ENCODE peak calls at places on chromosome 1, in nine cellular contexts. R, V, A, W, E, G, F, U and Y are unnamed samples.

GRCh38 chr1:109579044-109579443 is 30.6 kb downstream of the GNAI3 start:
- DNase-seq in E (no peak), W (no peak), V (peak; percentile 3), G (no peak), R (no peak), F (no peak), U (no peak), A (no peak), Y (no peak)

GRCh38 chr1:53369761-53370160 is 41.9 kb upstream of the LRP8 start:
- DNase-seq in V (no peak), E (no peak), G (peak; percentile 14), A (no peak), W (no peak), R (no peak), U (peak; percentile 68), F (no peak), Y (no peak)

GRCh38 chr1:232786845-232787455 is 18.3 kb upstream of the MAP10 start:
- DNase-seq in W (no peak), V (no peak), F (peak; percentile 26), A (no peak), U (no peak), E (no peak), G (no peak), R (no peak), Y (no peak)

GRCh38 chr1:42282024-42282579 is 52.9 kb downstream of the FOXJ3 start:
- DNase-seq in F (no peak), R (no peak), W (no peak), U (no peak), A (peak; percentile 60), G (no peak), E (no peak), V (no peak), Y (peak; percentile 64)

GRCh38 chr1:95022527-95022926 is 50.2 kb downstream of the ALG14 start:
- DNase-seq in E (no peak), G (no peak), F (no peak), V (no peak), A (no peak), R (no peak), U (no peak), W (no peak), Y (no peak)

GRCh38 chr1:29202584-29203340 is 21.1 kb upstream of the SRSF4 start:
- DNase-seq in E (peak; percentile 97), A (peak; percentile 97), U (peak; percentile 98), R (peak; percentile 90), V (peak; percentile 91), F (peak; percentile 74), G (peak; percentile 97), W (peak; percentile 95), Y (peak; percentile 98)

GRCh38 chr1:67833595-67833926 is 294 bp upstream of the GNG12 start:
- DNase-seq in W (no peak), E (peak; percentile 86), R (no peak), G (peak; percentile 36), F (no peak), A (no peak), U (no peak), V (no peak), Y (peak; percentile 79)

GRCh38 chr1:43671193-43671592 is 21.2 kb downstream of the KDM4A start:
- DNase-seq in V (no peak), E (no peak), R (no peak), F (no peak), W (peak; percentile 26), G (no peak), A (no peak), U (no peak), Y (peak; percentile 36)

GRCh38 chr1:161941726-161942125 is 81.9 kb downstream of the OLFML2B start:
- DNase-seq in U (no peak), V (no peak), F (no peak), G (no peak), W (no peak), E (no peak), A (no peak), R (no peak), Y (no peak)

GRCh38 chr1:244863491-244864252 is 671 bp downstream of the HNRNPU start:
- DNase-seq in E (peak; percentile 80), W (no peak), G (peak; percentile 36), R (no peak), U (peak; percentile 80), F (no peak), A (no peak), V (no peak), Y (no peak)

GRCh38 chr1:11335417-11336070 is 62.5 kb downstream of the UBIAD1 start:
- DNase-seq in A (no peak), F (no peak), W (no peak), U (no peak), V (no peak), E (no peak), G (no peak), R (no peak), Y (no peak)

GRCh38 chr1:17642169-17642568 is 102.7 kb downstream of the ARHGEF10L start:
- DNase-seq in E (no peak), F (no peak), U (no peak), W (no peak), G (no peak), R (no peak), A (no peak), V (no peak), Y (no peak)

GRCh38 chr1:193707271-193708015 is 521.0 kb upstream of the B3GALT2 start:
- DNase-seq in V (no peak), F (no peak), U (no peak), W (no peak), A (peak; percentile 92), G (no peak), R (no peak), E (no peak), Y (no peak)

GRCh38 chr1:208737922-208738321 is 493.7 kb upstream of the PLXNA2 start:
- DNase-seq in G (no peak), F (no peak), U (no peak), V (no peak), A (no peak), E (no peak), W (no peak), R (no peak), Y (no peak)

GRCh38 chr1:209790286-209791193 is 6.2 kb upstream of the C1orf74 start:
- DNase-seq in F (no peak), R (no peak), G (no peak), V (no peak), E (no peak), A (no peak), W (no peak), U (no peak), Y (no peak)

DNA sequence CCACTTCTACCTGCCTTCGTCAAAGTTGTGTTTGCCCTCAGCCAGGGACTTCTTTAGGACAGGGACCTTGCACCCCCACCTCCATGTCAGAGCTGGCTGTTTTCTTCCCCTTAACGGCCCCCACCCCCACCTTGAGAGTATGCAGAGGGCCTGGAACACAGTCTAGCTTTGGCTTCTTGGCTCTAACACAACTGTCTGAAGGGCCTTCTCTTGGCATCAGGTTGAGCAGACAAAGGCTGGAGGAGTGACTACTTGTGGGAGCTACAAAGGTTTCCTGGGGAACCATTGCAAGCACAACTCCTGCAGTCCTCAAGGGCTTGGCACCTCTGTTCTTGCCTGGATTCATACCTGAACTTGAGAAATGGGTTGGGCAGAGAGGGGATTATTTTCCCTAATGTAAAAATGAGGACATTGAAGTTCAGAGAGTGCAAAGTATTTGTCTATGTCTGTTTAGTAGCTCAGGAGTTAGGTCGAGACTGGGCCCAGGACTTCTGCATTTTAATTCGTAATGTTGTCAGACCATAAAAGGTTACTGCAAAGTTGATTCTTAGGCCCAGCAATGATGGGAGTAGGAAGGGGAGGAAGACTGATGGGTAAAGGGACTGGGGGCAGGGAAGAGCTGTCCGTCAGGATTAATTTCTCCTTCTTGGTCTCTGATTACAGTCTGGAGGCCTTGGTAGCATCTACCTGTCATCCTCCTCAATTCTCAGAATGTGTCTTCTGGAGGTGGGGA is 2.6 kb downstream of the CYP4B1 start:
- DNase-seq in W (no peak), G (no peak), A (no peak), E (no peak), R (no peak), F (no peak), U (no peak), V (no peak), Y (no peak)
- H3K4me3 ChIP-seq in W (no peak overlapping the region), G (peak overlapping the region; percentile 35), A (no peak overlapping the region), E (no peak overlapping the region), R (no peak overlapping the region), F (no peak overlapping the region), U (peak overlapping the region; percentile 50), V (no peak overlapping the region), Y (no peak overlapping the region)

GRCh38 chr1:156506450-156506849 is 5.9 kb upstream of the MEF2D start:
- DNase-seq in A (no peak), F (no peak), W (no peak), U (no peak), G (no peak), R (no peak), V (no peak), E (no peak), Y (no peak)

GRCh38 chr1:156504821-156505678 is 4.5 kb upstream of the MEF2D start:
- DNase-seq in E (peak; percentile 100), V (peak; percentile 100), A (peak; percentile 95), R (peak; percentile 92), F (peak; percentile 96), G (peak; percentile 100), U (peak; percentile 100), W (peak; percentile 99), Y (peak; percentile 100)

GRCh38 chr1:156504062-156504813 is 3.7 kb upstream of the MEF2D start:
- DNase-seq in E (peak; percentile 32), A (no peak), V (no peak), W (no peak), R (no peak), U (no peak), G (no peak), F (no peak), Y (peak; percentile 44)

GRCh38 chr1:156503672-156504055 is 3.1 kb upstream of the MEF2D start:
- DNase-seq in G (no peak), R (no peak), V (no peak), A (peak; percentile 36), F (no peak), W (no peak), U (no peak), E (no peak), Y (no peak)

GRCh38 chr1:156505679-156506298 is 5.2 kb upstream of the MEF2D start:
- DNase-seq in E (no peak), U (no peak), A (no peak), R (no peak), V (no peak), W (no peak), F (no peak), G (no peak), Y (no peak)
- H3K4me3 ChIP-seq in E (no peak overlapping the region), U (peak overlapping the region; percentile 32), A (no peak overlapping the region), R (peak overlapping the region; percentile 32), V (peak overlapping the region; percentile 65), W (peak overlapping the region; percentile 20), F (peak overlapping the region; percentile 33), G (no peak overlapping the region), Y (no peak overlapping the region)

DNA sequence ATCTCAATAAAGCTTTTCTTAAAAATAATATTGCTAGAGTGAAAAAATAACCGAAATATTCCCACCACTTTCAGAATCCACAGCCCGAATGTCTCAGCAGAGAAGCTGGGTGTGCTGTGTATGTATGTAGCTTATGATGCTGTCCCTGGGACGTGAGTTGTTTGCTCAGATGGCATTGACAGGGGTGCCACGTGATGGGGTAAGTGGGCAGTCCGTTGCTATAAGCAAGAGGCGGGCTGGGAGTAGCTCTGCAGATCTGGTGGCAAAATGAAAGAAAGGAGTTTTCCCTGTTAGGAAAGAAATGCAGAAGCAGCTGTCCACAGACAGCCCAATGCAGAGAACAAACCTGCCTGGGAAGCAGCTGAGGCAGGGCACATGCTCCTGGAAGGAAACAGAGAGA is 3.8 kb upstream of the FAM20B start:
- DNase-seq in W (no peak), A (no peak), G (peak; percentile 36), R (no peak), V (no peak), U (no peak), F (no peak), E (no peak), Y (peak; percentile 47)
- H3K4me3 ChIP-seq in W (no peak overlapping the region), A (no peak overlapping the region), G (peak overlapping the region; percentile 33), R (no peak overlapping the region), V (peak overlapping the region; percentile 49), U (no peak overlapping the region), F (no peak overlapping the region), E (no peak overlapping the region), Y (no peak overlapping the region)

GRCh38 chr1:201643835-201644104 is 104.8 kb downstream of the NAV1 start:
- DNase-seq in U (no peak), E (no peak), F (no peak), W (no peak), V (no peak), A (no peak), R (no peak), G (no peak), Y (no peak)
- H3K4me3 ChIP-seq in U (no peak overlapping the region), E (no peak overlapping the region), F (no peak overlapping the region), W (no peak overlapping the region), V (no peak overlapping the region), A (no peak overlapping the region), R (no peak overlapping the region), G (no peak overlapping the region), Y (no peak overlapping the region)